ENCODE peak calls at places on chromosome 4, in ten cellular contexts. One of them, this sample, is unnamed.

GRCh38 chr4:85886665-85887064 is 411.7 kb downstream of the ARHGAP24 start:
- DNase-seq in bronchial epithelial cell: peak
- DNase-seq in A549: no peak
- DNase-seq in uterus: no peak
- DNase-seq in astrocyte of the spinal cord: no peak
- DNase-seq in nephron progenitor cell: no peak
- DNase-seq in fibroblast of mammary gland: no peak
- DNase-seq in GM13977: no peak
- DNase-seq in thoracic aorta: no peak
- DNase-seq in hepatocyte: no peak
- DNase-seq in this sample: no peak

GRCh38 chr4:64158648-64159326 is 250.5 kb downstream of the TECRL start:
- DNase-seq in A549: peak
- DNase-seq in GM13977: peak
- DNase-seq in uterus: peak
- DNase-seq in thoracic aorta: no peak
- DNase-seq in nephron progenitor cell: peak
- DNase-seq in hepatocyte: peak
- DNase-seq in fibroblast of mammary gland: peak
- DNase-seq in astrocyte of the spinal cord: peak
- DNase-seq in bronchial epithelial cell: peak
- DNase-seq in this sample: peak

GRCh38 chr4:186827542-186827887 is 103.9 kb upstream of the FAT1 start:
- DNase-seq in thoracic aorta: no peak
- DNase-seq in hepatocyte: no peak
- DNase-seq in A549: no peak
- DNase-seq in bronchial epithelial cell: no peak
- DNase-seq in fibroblast of mammary gland: no peak
- DNase-seq in uterus: no peak
- DNase-seq in astrocyte of the spinal cord: no peak
- DNase-seq in GM13977: no peak
- DNase-seq in nephron progenitor cell: no peak
- DNase-seq in this sample: no peak

GRCh38 chr4:70746179-70746839 is 24.5 kb downstream of the RUFY3 start:
- DNase-seq in fibroblast of mammary gland: peak
- DNase-seq in hepatocyte: peak
- DNase-seq in bronchial epithelial cell: peak
- DNase-seq in nephron progenitor cell: no peak
- DNase-seq in thoracic aorta: no peak
- DNase-seq in astrocyte of the spinal cord: no peak
- DNase-seq in A549: no peak
- DNase-seq in GM13977: no peak
- DNase-seq in uterus: no peak
- DNase-seq in this sample: peak

GRCh38 chr4:148030486-148030885 is 298.6 kb downstream of the ARHGAP10 start:
- DNase-seq in astrocyte of the spinal cord: peak
- DNase-seq in nephron progenitor cell: no peak
- DNase-seq in uterus: no peak
- DNase-seq in GM13977: no peak
- DNase-seq in hepatocyte: no peak
- DNase-seq in thoracic aorta: no peak
- DNase-seq in A549: no peak
- DNase-seq in bronchial epithelial cell: peak
- DNase-seq in fibroblast of mammary gland: peak
- DNase-seq in this sample: peak

GRCh38 chr4:119750771-119751170 is 122.2 kb upstream of the PDE5A start:
- DNase-seq in uterus: no peak
- DNase-seq in A549: no peak
- DNase-seq in hepatocyte: no peak
- DNase-seq in bronchial epithelial cell: no peak
- DNase-seq in thoracic aorta: no peak
- DNase-seq in fibroblast of mammary gland: peak
- DNase-seq in GM13977: no peak
- DNase-seq in nephron progenitor cell: no peak
- DNase-seq in astrocyte of the spinal cord: peak
- DNase-seq in this sample: no peak

GRCh38 chr4:10196191-10196590 is 79.6 kb upstream of the WDR1 start:
- DNase-seq in GM13977: no peak
- DNase-seq in uterus: no peak
- DNase-seq in hepatocyte: no peak
- DNase-seq in bronchial epithelial cell: no peak
- DNase-seq in A549: no peak
- DNase-seq in nephron progenitor cell: no peak
- DNase-seq in astrocyte of the spinal cord: no peak
- DNase-seq in thoracic aorta: no peak
- DNase-seq in fibroblast of mammary gland: no peak
- DNase-seq in this sample: no peak

GRCh38 chr4:41656572-41657301 is 91.8 kb downstream of the PHOX2B start:
- DNase-seq in GM13977: no peak
- DNase-seq in bronchial epithelial cell: no peak
- DNase-seq in uterus: no peak
- DNase-seq in nephron progenitor cell: no peak
- DNase-seq in hepatocyte: no peak
- DNase-seq in thoracic aorta: no peak
- DNase-seq in A549: no peak
- DNase-seq in astrocyte of the spinal cord: no peak
- DNase-seq in fibroblast of mammary gland: no peak
- DNase-seq in this sample: no peak

GRCh38 chr4:167282171-167282864 is 48.0 kb upstream of the SPOCK3 start:
- DNase-seq in uterus: no peak
- DNase-seq in A549: peak
- DNase-seq in fibroblast of mammary gland: peak
- DNase-seq in GM13977: no peak
- DNase-seq in nephron progenitor cell: no peak
- DNase-seq in hepatocyte: no peak
- DNase-seq in bronchial epithelial cell: peak
- DNase-seq in astrocyte of the spinal cord: peak
- DNase-seq in thoracic aorta: no peak
- DNase-seq in this sample: peak

GRCh38 chr4:108794136-108794535 is 31.3 kb upstream of the ETNPPL start:
- DNase-seq in thoracic aorta: no peak
- DNase-seq in uterus: no peak
- DNase-seq in A549: no peak
- DNase-seq in fibroblast of mammary gland: no peak
- DNase-seq in bronchial epithelial cell: peak
- DNase-seq in nephron progenitor cell: no peak
- DNase-seq in GM13977: no peak
- DNase-seq in astrocyte of the spinal cord: peak
- DNase-seq in hepatocyte: no peak
- DNase-seq in this sample: no peak

GRCh38 chr4:113300384-113301011 is 251.0 kb downstream of the ANK2 start:
- DNase-seq in astrocyte of the spinal cord: peak
- DNase-seq in GM13977: no peak
- DNase-seq in A549: peak
- DNase-seq in hepatocyte: peak
- DNase-seq in uterus: peak
- DNase-seq in bronchial epithelial cell: peak
- DNase-seq in thoracic aorta: no peak
- DNase-seq in fibroblast of mammary gland: peak
- DNase-seq in nephron progenitor cell: no peak
- DNase-seq in this sample: peak

GRCh38 chr4:3257691-3258482 is 8.9 kb downstream of the MSANTD1 start:
- DNase-seq in uterus: peak
- DNase-seq in fibroblast of mammary gland: peak
- DNase-seq in GM13977: no peak
- DNase-seq in astrocyte of the spinal cord: peak
- DNase-seq in nephron progenitor cell: no peak
- DNase-seq in bronchial epithelial cell: peak
- DNase-seq in thoracic aorta: no peak
- DNase-seq in hepatocyte: no peak
- DNase-seq in A549: no peak
- DNase-seq in this sample: peak

GRCh38 chr4:174631901-174632758 is 109.8 kb upstream of the HPGD start:
- DNase-seq in bronchial epithelial cell: peak
- DNase-seq in thoracic aorta: no peak
- DNase-seq in astrocyte of the spinal cord: peak
- DNase-seq in A549: peak
- DNase-seq in hepatocyte: peak
- DNase-seq in nephron progenitor cell: peak
- DNase-seq in GM13977: peak
- DNase-seq in uterus: peak
- DNase-seq in fibroblast of mammary gland: peak
- DNase-seq in this sample: peak

GRCh38 chr4:127479031-127479622 is 153.6 kb upstream of the INTU start:
- DNase-seq in nephron progenitor cell: no peak
- DNase-seq in hepatocyte: peak
- DNase-seq in bronchial epithelial cell: peak
- DNase-seq in fibroblast of mammary gland: peak
- DNase-seq in thoracic aorta: no peak
- DNase-seq in astrocyte of the spinal cord: peak
- DNase-seq in uterus: no peak
- DNase-seq in GM13977: peak
- DNase-seq in A549: peak
- DNase-seq in this sample: peak

GRCh38 chr4:169236901-169237626 is 33.7 kb downstream of the SH3RF1 start:
- DNase-seq in A549: no peak
- DNase-seq in fibroblast of mammary gland: no peak
- DNase-seq in astrocyte of the spinal cord: no peak
- DNase-seq in bronchial epithelial cell: no peak
- DNase-seq in nephron progenitor cell: no peak
- DNase-seq in GM13977: no peak
- DNase-seq in uterus: no peak
- DNase-seq in hepatocyte: no peak
- DNase-seq in thoracic aorta: no peak
- DNase-seq in this sample: peak

GRCh38 chr4:168737441-168738176 is 240.8 kb downstream of the PALLD start:
- DNase-seq in nephron progenitor cell: no peak
- DNase-seq in fibroblast of mammary gland: no peak
- DNase-seq in bronchial epithelial cell: no peak
- DNase-seq in thoracic aorta: no peak
- DNase-seq in astrocyte of the spinal cord: peak
- DNase-seq in GM13977: no peak
- DNase-seq in hepatocyte: no peak
- DNase-seq in A549: no peak
- DNase-seq in uterus: no peak
- DNase-seq in this sample: no peak

GRCh38 chr4:107862658-107863057 is 37.9 kb downstream of the SGMS2 start:
- DNase-seq in nephron progenitor cell: no peak
- DNase-seq in astrocyte of the spinal cord: peak
- DNase-seq in GM13977: no peak
- DNase-seq in hepatocyte: peak
- DNase-seq in thoracic aorta: peak
- DNase-seq in uterus: no peak
- DNase-seq in A549: peak
- DNase-seq in bronchial epithelial cell: peak
- DNase-seq in fibroblast of mammary gland: peak
- DNase-seq in this sample: peak

GRCh38 chr4:158913766-158914165 is 144.9 kb downstream of the FNIP2 start:
- DNase-seq in thoracic aorta: no peak
- DNase-seq in astrocyte of the spinal cord: no peak
- DNase-seq in hepatocyte: no peak
- DNase-seq in fibroblast of mammary gland: peak
- DNase-seq in A549: no peak
- DNase-seq in bronchial epithelial cell: no peak
- DNase-seq in GM13977: no peak
- DNase-seq in nephron progenitor cell: no peak
- DNase-seq in uterus: no peak
- DNase-seq in this sample: no peak

GRCh38 chr4:137309424-137309823 is 222.9 kb downstream of the PCDH18 start:
- DNase-seq in A549: no peak
- DNase-seq in fibroblast of mammary gland: no peak
- DNase-seq in GM13977: no peak
- DNase-seq in thoracic aorta: no peak
- DNase-seq in astrocyte of the spinal cord: no peak
- DNase-seq in bronchial epithelial cell: no peak
- DNase-seq in uterus: no peak
- DNase-seq in nephron progenitor cell: no peak
- DNase-seq in hepatocyte: no peak
- DNase-seq in this sample: no peak
- TF ChIP-seq CTCF in A549: no peak
- TF ChIP-seq CTCF in fibroblast of mammary gland: no peak
- TF ChIP-seq CTCF in GM13977: no peak
- TF ChIP-seq CTCF in thoracic aorta: no peak
- TF ChIP-seq CTCF in astrocyte of the spinal cord: no peak
- TF ChIP-seq CTCF in bronchial epithelial cell: no peak
- TF ChIP-seq CTCF in uterus: no peak
- TF ChIP-seq CTCF in nephron progenitor cell: no peak
- TF ChIP-seq CTCF in hepatocyte: no peak
- TF ChIP-seq CTCF in this sample: no peak

GRCh38 chr4:72568959-72569718 is at the start of gene ADAMTS3:
- DNase-seq in fibroblast of mammary gland: peak
- DNase-seq in hepatocyte: peak
- DNase-seq in GM13977: peak
- DNase-seq in bronchial epithelial cell: peak
- DNase-seq in uterus: peak
- DNase-seq in thoracic aorta: no peak
- DNase-seq in astrocyte of the spinal cord: peak
- DNase-seq in nephron progenitor cell: peak
- DNase-seq in A549: peak
- DNase-seq in this sample: peak
- TF ChIP-seq CTCF in fibroblast of mammary gland: no peak
- TF ChIP-seq CTCF in hepatocyte: peak
- TF ChIP-seq CTCF in GM13977: no peak
- TF ChIP-seq CTCF in bronchial epithelial cell: no peak
- TF ChIP-seq CTCF in uterus: no peak
- TF ChIP-seq CTCF in thoracic aorta: no peak
- TF ChIP-seq CTCF in astrocyte of the spinal cord: no peak
- TF ChIP-seq CTCF in nephron progenitor cell: no peak
- TF ChIP-seq CTCF in A549: no peak
- TF ChIP-seq CTCF in this sample: no peak

DNA sequence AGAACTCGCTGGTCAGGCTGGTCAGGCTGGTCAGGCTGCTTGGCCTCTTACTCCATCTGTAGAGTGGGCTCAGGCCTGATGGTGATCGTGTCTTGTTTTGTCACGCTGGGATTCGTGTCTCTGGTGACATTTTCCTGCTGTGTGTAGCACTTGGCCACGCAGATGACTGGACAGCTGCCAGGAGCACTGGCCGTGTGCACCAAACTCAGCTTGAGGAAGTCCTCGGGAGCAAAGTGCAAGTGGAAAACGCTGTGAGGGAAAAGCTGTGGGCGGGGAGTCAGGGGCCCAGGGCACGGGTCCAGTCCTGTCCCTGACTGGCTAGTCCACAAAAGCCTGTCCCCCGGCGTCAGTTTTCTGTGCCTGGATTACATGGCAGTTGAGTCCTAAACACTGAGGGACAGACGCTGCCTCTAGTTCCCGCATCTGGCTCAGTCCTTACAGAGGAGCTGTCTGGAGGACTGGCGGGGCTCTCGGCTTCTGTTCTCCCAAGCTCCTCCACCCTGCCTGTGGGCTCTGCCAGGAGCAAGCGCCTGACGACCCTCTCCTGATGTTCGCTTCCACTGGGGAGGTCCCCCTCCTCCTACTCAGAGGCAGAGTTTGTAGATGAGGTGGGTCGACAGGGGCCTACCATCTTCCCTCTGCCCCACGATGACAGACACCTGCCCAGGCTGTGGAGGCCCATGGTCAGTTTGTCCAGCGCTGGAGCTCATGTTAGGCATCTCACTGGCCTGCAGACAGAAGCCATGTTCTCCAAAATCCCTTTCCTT is 35.9 kb upstream of the GRPEL1 start:
- DNase-seq in astrocyte of the spinal cord: no peak
- DNase-seq in uterus: peak
- DNase-seq in hepatocyte: peak
- DNase-seq in A549: peak
- DNase-seq in thoracic aorta: peak
- DNase-seq in nephron progenitor cell: peak
- DNase-seq in bronchial epithelial cell: no peak
- DNase-seq in GM13977: no peak
- DNase-seq in fibroblast of mammary gland: no peak
- DNase-seq in this sample: no peak
- TF ChIP-seq CTCF in astrocyte of the spinal cord: no peak
- TF ChIP-seq CTCF in uterus: no peak
- TF ChIP-seq CTCF in hepatocyte: no peak
- TF ChIP-seq CTCF in A549: no peak
- TF ChIP-seq CTCF in thoracic aorta: no peak
- TF ChIP-seq CTCF in nephron progenitor cell: no peak
- TF ChIP-seq CTCF in bronchial epithelial cell: no peak
- TF ChIP-seq CTCF in GM13977: no peak
- TF ChIP-seq CTCF in fibroblast of mammary gland: no peak
- TF ChIP-seq CTCF in this sample: no peak

GRCh38 chr4:111174331-111174730 is 551.5 kb upstream of the PITX2 start:
- DNase-seq in astrocyte of the spinal cord: no peak
- DNase-seq in hepatocyte: no peak
- DNase-seq in bronchial epithelial cell: no peak
- DNase-seq in nephron progenitor cell: no peak
- DNase-seq in thoracic aorta: no peak
- DNase-seq in GM13977: no peak
- DNase-seq in uterus: no peak
- DNase-seq in A549: no peak
- DNase-seq in fibroblast of mammary gland: no peak
- DNase-seq in this sample: no peak
- TF ChIP-seq CTCF in astrocyte of the spinal cord: no peak
- TF ChIP-seq CTCF in hepatocyte: no peak
- TF ChIP-seq CTCF in bronchial epithelial cell: no peak
- TF ChIP-seq CTCF in nephron progenitor cell: no peak
- TF ChIP-seq CTCF in thoracic aorta: no peak
- TF ChIP-seq CTCF in GM13977: no peak
- TF ChIP-seq CTCF in uterus: no peak
- TF ChIP-seq CTCF in A549: no peak
- TF ChIP-seq CTCF in fibroblast of mammary gland: no peak
- TF ChIP-seq CTCF in this sample: no peak

This sample was measured in MCF 10A.